ENCODE peak calls at places on chromosomes 16 and 17, in six cellular contexts. One of them, this sample, is unnamed.

GRCh38 chr17:234163-235047 is 53.0 kb upstream of the DOC2B start:
- DNase-seq in heart left ventricle: peak; percentile 51
- DNase-seq in HCT116: no peak
- DNase-seq in suprapubic skin: peak; percentile 54
- DNase-seq in stomach: no peak
- DNase-seq in adipocyte: no peak
- DNase-seq in this sample: no peak

GRCh38 chr17:61250335-61250890 is 149.2 kb upstream of the TBX2 start:
- DNase-seq in HCT116: no peak
- DNase-seq in adipocyte: peak; percentile 67
- DNase-seq in suprapubic skin: no peak
- DNase-seq in stomach: no peak
- DNase-seq in heart left ventricle: no peak
- DNase-seq in this sample: peak; percentile 39

GRCh38 chr16:88116121-88116900 is 165.1 kb downstream of the BANP start:
- DNase-seq in HCT116: no peak
- DNase-seq in adipocyte: no peak
- DNase-seq in heart left ventricle: peak; percentile 55
- DNase-seq in stomach: no peak
- DNase-seq in suprapubic skin: no peak
- DNase-seq in this sample: peak; percentile 56

GRCh38 chr17:47973541-47973940 is 2.6 kb downstream of the CDK5RAP3 start:
- DNase-seq in heart left ventricle: no peak
- DNase-seq in stomach: no peak
- DNase-seq in suprapubic skin: no peak
- DNase-seq in HCT116: no peak
- DNase-seq in adipocyte: no peak
- DNase-seq in this sample: no peak

GRCh38 chr17:16980813-16981731 is 9.2 kb upstream of the TNFRSF13B start:
- DNase-seq in heart left ventricle: no peak
- DNase-seq in adipocyte: peak; percentile 31
- DNase-seq in stomach: no peak
- DNase-seq in suprapubic skin: no peak
- DNase-seq in HCT116: no peak
- DNase-seq in this sample: peak; percentile 29

GRCh38 chr17:57636274-57636673 is 108.8 kb downstream of the CCDC182 start:
- DNase-seq in suprapubic skin: no peak
- DNase-seq in HCT116: no peak
- DNase-seq in heart left ventricle: peak; percentile 1
- DNase-seq in stomach: no peak
- DNase-seq in adipocyte: no peak
- DNase-seq in this sample: no peak

GRCh38 chr17:21235921-21236320 is 17.3 kb downstream of the NATD1 start:
- DNase-seq in heart left ventricle: peak; percentile 4
- DNase-seq in adipocyte: no peak
- DNase-seq in stomach: no peak
- DNase-seq in HCT116: no peak
- DNase-seq in suprapubic skin: no peak
- DNase-seq in this sample: no peak

GRCh38 chr17:64081802-64082799 is 47.8 kb downstream of the ERN1 start:
- DNase-seq in stomach: no peak
- DNase-seq in heart left ventricle: no peak
- DNase-seq in adipocyte: peak; percentile 81
- DNase-seq in suprapubic skin: no peak
- DNase-seq in HCT116: peak; percentile 82
- DNase-seq in this sample: peak; percentile 90

GRCh38 chr17:75776399-75777242 is 8.0 kb upstream of the UNK start:
- DNase-seq in heart left ventricle: no peak
- DNase-seq in suprapubic skin: peak; percentile 49
- DNase-seq in stomach: no peak
- DNase-seq in adipocyte: peak; percentile 33
- DNase-seq in HCT116: no peak
- DNase-seq in this sample: peak; percentile 42

GRCh38 chr16:11079657-11080187 is 135.4 kb downstream of the CLEC16A start:
- DNase-seq in adipocyte: peak; percentile 86
- DNase-seq in suprapubic skin: no peak
- DNase-seq in HCT116: no peak
- DNase-seq in heart left ventricle: no peak
- DNase-seq in stomach: no peak
- DNase-seq in this sample: peak; percentile 94

GRCh38 chr16:80197790-80198201 is 343.0 kb upstream of the DYNLRB2 start:
- DNase-seq in HCT116: no peak
- DNase-seq in adipocyte: peak; percentile 82
- DNase-seq in stomach: no peak
- DNase-seq in suprapubic skin: no peak
- DNase-seq in heart left ventricle: no peak
- DNase-seq in this sample: peak; percentile 80

GRCh38 chr16:78321611-78322010 is 222.2 kb downstream of the WWOX start:
- DNase-seq in heart left ventricle: no peak
- DNase-seq in stomach: no peak
- DNase-seq in HCT116: no peak
- DNase-seq in adipocyte: no peak
- DNase-seq in suprapubic skin: no peak
- DNase-seq in this sample: no peak

GRCh38 chr17:36911007-36911406 is 26.3 kb upstream of the LHX1 start:
- DNase-seq in heart left ventricle: no peak
- DNase-seq in HCT116: no peak
- DNase-seq in adipocyte: no peak
- DNase-seq in suprapubic skin: no peak
- DNase-seq in stomach: no peak
- DNase-seq in this sample: no peak

GRCh38 chr16:79509221-79509631 is 91.3 kb downstream of the MAF start:
- DNase-seq in stomach: peak; percentile 86
- DNase-seq in adipocyte: no peak
- DNase-seq in HCT116: no peak
- DNase-seq in suprapubic skin: no peak
- DNase-seq in heart left ventricle: peak; percentile 65
- DNase-seq in this sample: no peak

GRCh38 chr17:35297666-35298065 is 54.8 kb downstream of the SLFN5 start:
- DNase-seq in heart left ventricle: no peak
- DNase-seq in suprapubic skin: no peak
- DNase-seq in HCT116: no peak
- DNase-seq in adipocyte: no peak
- DNase-seq in stomach: no peak
- DNase-seq in this sample: no peak

GRCh38 chr16:65413861-65414260 is 292.0 kb upstream of the CDH11 start:
- DNase-seq in adipocyte: peak; percentile 45
- DNase-seq in heart left ventricle: no peak
- DNase-seq in stomach: no peak
- DNase-seq in suprapubic skin: no peak
- DNase-seq in HCT116: no peak
- DNase-seq in this sample: no peak

GRCh38 chr16:68297908-68298307 is 12.8 kb downstream of the SLC7A6OS start:
- DNase-seq in adipocyte: no peak
- DNase-seq in HCT116: no peak
- DNase-seq in heart left ventricle: no peak
- DNase-seq in stomach: no peak
- DNase-seq in suprapubic skin: no peak
- DNase-seq in this sample: no peak

GRCh38 chr17:28901866-28902818 is 737 bp downstream of the DHRS13 start:
- DNase-seq in adipocyte: peak; percentile 69
- DNase-seq in heart left ventricle: no peak
- DNase-seq in stomach: peak; percentile 46
- DNase-seq in suprapubic skin: no peak
- DNase-seq in HCT116: no peak
- DNase-seq in this sample: peak; percentile 31

DNA sequence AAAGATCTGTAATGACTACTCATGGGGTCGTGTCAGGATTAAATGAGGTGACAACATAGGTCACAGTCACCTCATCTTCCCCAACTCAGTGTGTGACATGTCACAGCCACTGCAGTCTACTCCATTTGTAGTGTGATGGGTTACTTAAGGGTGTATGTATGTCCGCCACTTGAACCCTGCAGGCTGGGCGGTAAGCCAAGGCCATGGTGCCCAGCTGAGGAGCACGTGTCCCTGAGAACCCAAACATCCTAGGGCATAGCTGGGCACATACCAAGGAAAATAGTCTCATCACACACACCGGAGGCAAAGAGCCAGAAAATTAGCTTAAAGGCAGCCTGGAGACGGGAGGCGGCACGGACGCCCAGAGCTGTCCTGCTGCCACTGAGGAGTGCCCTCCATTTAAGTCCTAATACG is 8.2 kb downstream of the DCAKD start:
- DNase-seq in heart left ventricle: no peak
- DNase-seq in HCT116: no peak
- DNase-seq in suprapubic skin: no peak
- DNase-seq in adipocyte: no peak
- DNase-seq in stomach: no peak
- DNase-seq in this sample: no peak
- H3K4me3 ChIP-seq in heart left ventricle: no peak overlapping the region
- H3K4me3 ChIP-seq in HCT116: no peak overlapping the region
- H3K4me3 ChIP-seq in suprapubic skin: peak overlapping the region; percentile 29
- H3K4me3 ChIP-seq in adipocyte: no peak overlapping the region
- H3K4me3 ChIP-seq in stomach: no peak overlapping the region
- H3K4me3 ChIP-seq in this sample: no peak overlapping the region

GRCh38 chr17:44374306-44375195 is 10.9 kb upstream of the FAM171A2 start:
- DNase-seq in heart left ventricle: no peak
- DNase-seq in HCT116: no peak
- DNase-seq in adipocyte: no peak
- DNase-seq in stomach: no peak
- DNase-seq in suprapubic skin: peak; percentile 61
- DNase-seq in this sample: no peak
- H3K4me3 ChIP-seq in heart left ventricle: no peak overlapping the region
- H3K4me3 ChIP-seq in HCT116: no peak overlapping the region
- H3K4me3 ChIP-seq in adipocyte: no peak overlapping the region
- H3K4me3 ChIP-seq in stomach: no peak overlapping the region
- H3K4me3 ChIP-seq in suprapubic skin: no peak overlapping the region
- H3K4me3 ChIP-seq in this sample: no peak overlapping the region

GRCh38 chr16:59410451-59410850 is 676.3 kb upstream of the GOT2 start:
- DNase-seq in adipocyte: no peak
- DNase-seq in heart left ventricle: no peak
- DNase-seq in stomach: no peak
- DNase-seq in suprapubic skin: no peak
- DNase-seq in HCT116: no peak
- DNase-seq in this sample: no peak

GRCh38 chr16:59412275-59412841 is 678.2 kb upstream of the GOT2 start:
- DNase-seq in adipocyte: peak; percentile 34
- DNase-seq in HCT116: no peak
- DNase-seq in stomach: no peak
- DNase-seq in suprapubic skin: no peak
- DNase-seq in heart left ventricle: no peak
- DNase-seq in this sample: no peak
- H3K4me3 ChIP-seq in adipocyte: no peak overlapping the region
- H3K4me3 ChIP-seq in HCT116: no peak overlapping the region
- H3K4me3 ChIP-seq in stomach: no peak overlapping the region
- H3K4me3 ChIP-seq in suprapubic skin: no peak overlapping the region
- H3K4me3 ChIP-seq in heart left ventricle: no peak overlapping the region
- H3K4me3 ChIP-seq in this sample: no peak overlapping the region

DNA sequence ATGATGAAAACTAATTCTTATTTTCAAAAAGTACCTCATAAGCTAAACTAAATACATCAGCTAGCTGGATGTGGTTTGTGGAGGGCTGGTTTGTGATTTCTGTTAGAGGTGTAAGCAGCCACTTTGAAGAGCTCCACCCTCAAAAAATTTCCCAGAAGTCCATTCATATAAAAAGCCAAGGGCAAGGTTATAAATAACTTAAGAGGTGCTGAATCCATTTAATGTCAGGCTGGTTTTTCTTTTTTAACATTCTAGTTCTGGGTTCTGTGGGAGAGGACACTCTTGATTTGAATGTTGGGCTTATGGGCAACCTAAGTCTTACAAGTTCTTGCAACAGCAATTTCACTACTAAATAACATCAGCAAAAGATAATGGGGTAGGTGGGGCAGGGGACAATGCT is 3.4 kb upstream of the WIPI1 start:
- DNase-seq in suprapubic skin: no peak
- DNase-seq in HCT116: no peak
- DNase-seq in adipocyte: no peak
- DNase-seq in stomach: no peak
- DNase-seq in heart left ventricle: no peak
- DNase-seq in this sample: no peak
- H3K4me3 ChIP-seq in suprapubic skin: no peak overlapping the region
- H3K4me3 ChIP-seq in HCT116: no peak overlapping the region
- H3K4me3 ChIP-seq in adipocyte: no peak overlapping the region
- H3K4me3 ChIP-seq in stomach: no peak overlapping the region
- H3K4me3 ChIP-seq in heart left ventricle: no peak overlapping the region
- H3K4me3 ChIP-seq in this sample: no peak overlapping the region

DNA sequence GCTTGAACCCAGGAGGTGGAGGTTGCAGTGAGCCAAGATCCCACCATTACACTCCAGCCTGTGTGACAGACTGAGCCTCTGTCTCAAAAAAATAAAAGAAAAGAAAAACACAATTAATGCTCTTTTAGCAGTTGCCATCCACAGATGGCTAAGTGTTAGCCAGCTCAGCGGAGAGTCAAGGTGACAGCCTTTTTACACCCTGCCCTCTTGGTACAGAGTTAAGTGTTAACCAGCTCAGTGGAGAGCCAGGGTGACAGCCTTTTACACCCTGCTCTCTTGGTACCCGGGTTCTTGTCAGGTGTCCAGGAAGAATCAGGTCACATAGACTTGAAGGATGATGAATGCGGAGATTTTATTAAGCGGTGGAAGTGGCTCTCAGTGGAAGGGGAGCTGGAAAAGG is 7.8 kb upstream of the CD300LF start:
- DNase-seq in stomach: no peak
- DNase-seq in suprapubic skin: no peak
- DNase-seq in HCT116: no peak
- DNase-seq in adipocyte: no peak
- DNase-seq in heart left ventricle: no peak
- DNase-seq in this sample: no peak
- H3K4me3 ChIP-seq in stomach: no peak overlapping the region
- H3K4me3 ChIP-seq in suprapubic skin: no peak overlapping the region
- H3K4me3 ChIP-seq in HCT116: no peak overlapping the region
- H3K4me3 ChIP-seq in adipocyte: no peak overlapping the region
- H3K4me3 ChIP-seq in heart left ventricle: no peak overlapping the region
- H3K4me3 ChIP-seq in this sample: no peak overlapping the region

This sample was measured in cardiac fibroblast.